ENCODE peak calls at places on chromosomes 2 and 18, in eight cellular contexts. C is kidney, A is HCT116, G is AG04450, J is left lung, X is HFF-Myc, B is AG10803, V is MM.1S. I is an unnamed sample.

GRCh38 chr2:120469486-120469885 is 123.5 kb downstream of the INHBB start:
- DNase-seq in C (peak), A (no peak), G (no peak), J (no peak), X (no peak), B (peak), V (no peak), I (peak)

GRCh38 chr2:124836415-124836814 is 811.3 kb downstream of the CNTNAP5 start:
- DNase-seq in C (no peak), A (no peak), G (peak), J (no peak), X (no peak), B (no peak), V (no peak), I (no peak)

GRCh38 chr2:241228860-241229516 is 40.5 kb downstream of the ANO7 start:
- DNase-seq in C (peak), A (no peak), G (no peak), J (no peak), X (no peak), B (no peak), V (no peak), I (no peak)

GRCh38 chr2:189142893-189143759 is 36.4 kb downstream of the COL5A2 start:
- DNase-seq in C (no peak), A (peak), G (no peak), J (no peak), X (no peak), B (peak), V (peak), I (no peak)

GRCh38 chr2:1226766-1227165 is 186.5 kb upstream of the TPO start:
- DNase-seq in C (no peak), A (no peak), G (no peak), J (no peak), X (no peak), B (no peak), V (no peak), I (no peak)

GRCh38 chr18:79378416-79379250 is 17.1 kb upstream of the NFATC1 start:
- DNase-seq in C (peak), A (no peak), G (no peak), J (peak), X (no peak), B (peak), V (peak), I (peak)

GRCh38 chr2:61882850-61883249 is 5.6 kb downstream of the CCT4 start:
- DNase-seq in C (no peak), A (no peak), G (no peak), J (no peak), X (no peak), B (no peak), V (no peak), I (no peak)

GRCh38 chr2:235740821-235741220 is 247.0 kb downstream of the AGAP1 start:
- DNase-seq in C (no peak), A (no peak), G (no peak), J (no peak), X (no peak), B (no peak), V (peak), I (no peak)

GRCh38 chr2:173978447-173978846 is 13.3 kb upstream of the SP3 start:
- DNase-seq in C (no peak), A (no peak), G (no peak), J (no peak), X (no peak), B (no peak), V (no peak), I (no peak)

GRCh38 chr2:203446071-203446481 is 89.0 kb downstream of the RAPH1 start:
- DNase-seq in C (no peak), A (no peak), G (no peak), J (no peak), X (no peak), B (peak), V (peak), I (no peak)

GRCh38 chr18:76616373-76616772 is 121.3 kb upstream of the ZNF516 start:
- DNase-seq in C (no peak), A (no peak), G (no peak), J (no peak), X (no peak), B (no peak), V (no peak), I (no peak)

GRCh38 chr2:237505188-237505939 is 18.3 kb downstream of the MLPH start:
- DNase-seq in C (no peak), A (no peak), G (no peak), J (no peak), X (no peak), B (no peak), V (no peak), I (no peak)

GRCh38 chr2:71859211-71859847 is 288.3 kb downstream of the CYP26B1 start:
- DNase-seq in C (no peak), A (no peak), G (no peak), J (no peak), X (no peak), B (no peak), V (no peak), I (no peak)

GRCh38 chr2:54240515-54241219 is 15.4 kb downstream of the TSPYL6 start:
- DNase-seq in C (no peak), A (no peak), G (no peak), J (no peak), X (no peak), B (peak), V (no peak), I (no peak)

GRCh38 chr2:223072826-223073225 is 20.8 kb downstream of the KCNE4 start:
- DNase-seq in C (no peak), A (no peak), G (no peak), J (no peak), X (no peak), B (no peak), V (no peak), I (no peak)

GRCh38 chr2:190607657-190608357 is 41.1 kb upstream of the NAB1 start:
- DNase-seq in C (no peak), A (peak), G (peak), J (no peak), X (no peak), B (peak), V (no peak), I (no peak)

GRCh38 chr18:45588831-45589558 is 26.3 kb upstream of the SLC14A2 start:
- DNase-seq in C (no peak), A (no peak), G (peak), J (no peak), X (peak), B (peak), V (no peak), I (no peak)

GRCh38 chr2:120922571-120923332 is 187.1 kb downstream of the GLI2 start:
- DNase-seq in C (peak), A (no peak), G (no peak), J (peak), X (no peak), B (no peak), V (no peak), I (peak)

GRCh38 chr2:68594674-68595492 is 48.5 kb upstream of the PROKR1 start:
- DNase-seq in C (no peak), A (peak), G (peak), J (peak), X (peak), B (peak), V (peak), I (peak)

GRCh38 chr2:215693269-215693998 is 257.6 kb upstream of the FN1 start:
- DNase-seq in C (no peak), A (no peak), G (no peak), J (no peak), X (no peak), B (peak), V (no peak), I (no peak)

GRCh38 chr2:207767461-207768167 is 2.1 kb downstream of the FZD5 start:
- DNase-seq in C (peak), A (no peak), G (no peak), J (peak), X (no peak), B (no peak), V (no peak), I (peak)

GRCh38 chr2:33570681-33571080 is 28.4 kb downstream of the FAM98A start:
- DNase-seq in C (no peak), A (no peak), G (no peak), J (no peak), X (no peak), B (no peak), V (peak), I (no peak)

GRCh38 chr18:3262234-3263171 is 570 bp downstream of the MYL12B start:
- DNase-seq in C (no peak), A (no peak), G (no peak), J (no peak), X (no peak), B (peak), V (peak), I (no peak)

GRCh38 chr18:316391-316790 is 48.5 kb upstream of the THOC1 start:
- DNase-seq in C (no peak), A (no peak), G (peak), J (no peak), X (no peak), B (peak), V (no peak), I (no peak)

GRCh38 chr18:70337139-70337972 is 48.5 kb downstream of the SOCS6 start:
- DNase-seq in C (no peak), A (peak), G (peak), J (no peak), X (peak), B (peak), V (peak), I (no peak)

GRCh38 chr2:24190503-24190902 is 15.7 kb downstream of the FAM228A start:
- DNase-seq in C (no peak), A (no peak), G (no peak), J (no peak), X (no peak), B (no peak), V (no peak), I (no peak)

DNA sequence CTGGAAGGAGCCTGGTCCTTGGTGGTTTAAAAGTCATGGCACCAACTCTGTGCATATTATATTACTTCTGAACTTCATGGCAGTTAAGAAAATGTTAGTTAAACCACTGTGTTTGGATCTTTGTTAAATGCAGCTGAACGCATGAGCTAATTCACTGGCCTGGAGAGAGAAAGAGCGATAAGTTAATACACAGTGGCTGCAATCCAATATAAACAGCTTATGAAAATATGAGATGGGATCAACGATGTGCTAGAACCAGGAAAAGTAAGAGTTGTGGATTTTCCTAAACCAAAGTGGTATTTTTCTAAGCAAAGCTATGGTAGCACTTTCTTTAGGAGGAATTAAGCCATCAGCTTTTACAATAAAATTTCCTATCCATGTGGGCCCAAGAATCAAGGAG is 326.7 kb downstream of the MTX2 start:
- DNase-seq in C (no peak), A (no peak), G (no peak), J (no peak), X (no peak), B (no peak), V (no peak), I (no peak)
- H3K4me3 ChIP-seq in C (no peak), A (no peak), G (no peak), J (no peak), X (no peak), B (no peak), V (no peak), I (no peak)

DNA sequence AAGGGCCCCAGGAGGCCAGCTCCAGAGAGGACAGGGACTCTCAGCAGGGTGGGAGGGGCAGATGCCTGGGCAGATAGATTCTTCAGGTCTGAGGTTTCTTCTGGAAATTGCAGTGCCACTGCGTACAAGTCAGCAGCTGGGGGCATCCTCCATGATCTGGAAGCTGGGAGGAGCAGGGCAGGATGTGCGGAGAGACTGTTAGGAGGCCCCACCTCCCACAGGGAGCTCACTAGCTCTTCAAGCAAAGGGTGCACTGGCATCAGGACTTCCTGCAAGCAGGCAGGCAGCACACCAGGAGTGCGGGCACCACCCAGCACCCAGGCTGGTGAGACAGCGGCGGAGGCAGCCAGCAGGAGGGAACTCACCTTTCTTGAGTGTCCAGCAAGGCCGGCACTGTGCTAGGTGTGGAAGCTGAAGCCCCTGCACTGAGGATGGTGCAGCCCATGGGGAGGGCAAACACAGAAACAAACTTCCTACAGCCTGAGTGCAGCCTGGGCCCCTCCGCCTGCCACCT is 100.8 kb upstream of the ID2 start:
- DNase-seq in C (peak), A (no peak), G (no peak), J (peak), X (no peak), B (no peak), V (no peak), I (no peak)
- TF ChIP-seq CTCF in C (no peak), A (no peak), G (no peak), J (no peak), X (no peak), B (no peak), V (no peak), I (no peak)

GRCh38 chr2:85325466-85325811 is 2.4 kb downstream of the TGOLN2 start:
- DNase-seq in C (no peak), A (no peak), G (no peak), J (no peak), X (no peak), B (no peak), V (no peak), I (no peak)

GRCh38 chr2:85324639-85325465 is 2.9 kb downstream of the TGOLN2 start:
- DNase-seq in C (no peak), A (no peak), G (no peak), J (no peak), X (no peak), B (no peak), V (no peak), I (no peak)

GRCh38 chr2:85319811-85320210 is 8.0 kb downstream of the TGOLN2 start:
- DNase-seq in C (no peak), A (no peak), G (no peak), J (no peak), X (no peak), B (no peak), V (no peak), I (no peak)

GRCh38 chr2:85326406-85326945 is 1.3 kb downstream of the TGOLN2 start:
- DNase-seq in C (no peak), A (no peak), G (no peak), J (no peak), X (no peak), B (no peak), V (peak), I (no peak)

DNA sequence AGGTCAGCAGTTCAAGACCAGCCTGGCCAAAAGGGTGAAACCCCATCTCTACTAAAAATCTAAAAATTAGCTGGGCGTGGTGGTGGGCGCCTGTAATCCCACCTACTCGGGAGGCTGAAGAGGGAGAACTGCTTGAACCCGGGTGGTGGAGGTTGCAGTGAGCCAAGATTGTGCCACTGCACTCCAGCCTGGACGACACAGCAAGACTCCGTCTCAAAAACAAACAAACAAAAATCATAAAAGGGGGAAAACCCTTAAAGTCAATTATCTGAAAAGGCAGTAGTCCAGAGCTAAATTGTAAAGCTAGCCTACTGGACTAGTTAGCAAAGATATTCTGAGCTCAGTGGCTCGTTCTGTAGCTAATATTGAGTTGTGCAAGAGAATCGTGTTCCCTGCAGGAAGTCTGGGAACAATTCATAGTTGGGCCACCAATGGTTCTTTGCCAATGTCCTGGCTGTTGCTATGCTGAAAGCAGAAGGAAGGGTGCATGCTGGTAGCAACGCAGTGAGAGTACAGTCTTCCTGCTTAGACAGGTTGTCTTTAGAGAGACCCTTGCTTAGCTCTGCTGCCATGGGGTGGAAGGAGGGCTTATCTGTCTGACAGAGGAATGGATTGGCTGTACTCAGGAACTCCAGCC is 4.3 kb downstream of the TGOLN2 start:
- DNase-seq in C (no peak), A (no peak), G (no peak), J (no peak), X (no peak), B (peak), V (no peak), I (no peak)
- H3K4me3 ChIP-seq in C (peak), A (no peak), G (no peak), J (peak), X (no peak), B (no peak), V (no peak), I (no peak)

DNA sequence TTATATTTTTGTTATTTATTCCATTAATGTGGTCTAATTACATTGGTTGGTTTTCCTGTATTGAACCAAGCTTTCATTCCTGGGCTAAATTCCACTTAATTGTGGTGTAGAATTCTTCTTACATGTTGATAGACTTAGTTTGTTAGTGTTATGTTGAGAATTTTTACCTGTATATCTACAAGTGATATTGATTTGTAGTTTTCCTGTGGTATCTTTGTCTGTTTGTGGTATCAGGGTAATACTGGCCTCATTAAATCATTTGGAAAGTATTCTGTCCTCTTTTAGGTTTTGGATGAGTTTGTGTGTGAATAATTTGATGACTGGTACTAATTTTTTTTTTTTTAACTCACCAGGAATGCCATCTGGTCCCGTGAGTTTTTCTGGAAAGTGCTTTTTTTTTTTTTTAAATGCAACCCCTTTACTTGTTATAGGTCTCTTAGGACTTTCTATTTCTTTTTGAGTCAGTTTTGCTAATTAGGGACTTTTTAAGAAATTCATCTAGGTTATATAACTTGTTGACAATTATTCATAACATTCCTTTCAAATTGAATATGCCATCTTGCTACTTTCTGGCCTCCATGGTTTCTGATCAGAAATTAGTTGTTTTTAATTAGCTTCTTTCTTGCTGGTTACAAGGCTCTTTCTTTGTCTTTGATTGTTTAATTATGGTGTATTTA is 232.8 kb downstream of the CCDC85A start:
- DNase-seq in C (no peak), A (no peak), G (no peak), J (no peak), X (no peak), B (no peak), V (no peak), I (no peak)
- TF ChIP-seq CTCF in C (no peak), A (no peak), G (no peak), J (no peak), X (no peak), B (no peak), V (no peak), I (no peak)

DNA sequence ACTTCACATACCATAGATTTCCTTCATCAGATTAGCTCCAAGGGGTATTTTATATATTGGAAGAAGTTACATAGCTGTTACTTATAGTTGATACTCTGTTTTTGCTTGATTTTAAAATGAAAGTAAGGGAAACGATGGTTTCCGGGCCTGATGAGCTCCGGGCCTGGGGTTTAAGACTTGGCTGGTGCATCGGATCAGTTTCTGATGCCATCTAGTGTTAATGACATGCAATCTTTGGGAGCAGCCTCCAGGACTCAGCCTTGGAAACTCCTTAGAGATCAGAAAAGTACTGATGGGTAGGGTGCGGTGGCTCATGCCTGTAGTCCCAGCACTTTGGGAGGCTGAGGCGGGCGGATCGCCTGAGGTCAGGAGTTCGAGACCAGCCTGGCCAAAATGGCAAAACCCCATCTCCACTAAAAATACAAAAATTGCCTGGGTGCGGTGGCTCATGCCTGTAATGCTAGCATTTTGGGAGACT is 47.1 kb upstream of the CNOT11 start:
- DNase-seq in C (no peak), A (peak), G (peak), J (no peak), X (peak), B (peak), V (peak), I (peak)
- H3K4me3 ChIP-seq in C (peak), A (peak), G (peak), J (peak), X (peak), B (peak), V (peak), I (no peak)

I was measured in heart left ventricle.